ENCODE peak calls at places on chromosomes 11 and 22, in six cellular contexts. C is GM12878, J is A549, U is upper lobe of left lung, G is HepG2, L is K562. V is an unnamed sample. For H3K4me1, the result is how much of the 10 kb centered on the place peaks cover.

GRCh38 chr11:61627831-61628753 is 47.2 kb upstream of the SYT7 start:
- ATAC-seq in C (peak), J (peak), U (peak), G (peak), L (peak), V (peak)

GRCh38 chr11:16969010-16970004 is 44.9 kb downstream of the PLEKHA7 start:
- ATAC-seq in C (no peak), J (no peak), U (no peak), G (no peak), L (no peak), V (no peak)

GRCh38 chr11:94537051-94537600 is 6.6 kb upstream of the FUT4 start:
- ATAC-seq in C (no peak), J (no peak), U (no peak), G (no peak), L (no peak), V (no peak)

GRCh38 chr11:122681070-122681469 is 25.5 kb downstream of the UBASH3B start:
- ATAC-seq in C (no peak), J (no peak), U (no peak), G (no peak), L (no peak), V (no peak)

GRCh38 chr11:10908215-10908990 is 50.5 kb upstream of the ZBED5 start:
- ATAC-seq in C (no peak), J (no peak), U (no peak), G (no peak), L (peak), V (no peak)

GRCh38 chr11:95143106-95143681 is 53.5 kb downstream of the ENDOD1 start:
- ATAC-seq in C (no peak), J (no peak), U (no peak), G (no peak), L (no peak), V (no peak)

GRCh38 chr11:34426766-34427170 is 12.0 kb upstream of the CAT start:
- ATAC-seq in C (no peak), J (peak), U (peak), G (peak), L (peak), V (peak)

GRCh38 chr22:48492371-48493320 is 1335.0 kb downstream of the BRD1 start:
- ATAC-seq in C (peak), J (peak), U (peak), G (peak), L (peak), V (no peak)

GRCh38 chr11:69035959-69036340 is 12.8 kb upstream of the TPCN2 start:
- ATAC-seq in C (no peak), J (no peak), U (no peak), G (no peak), L (no peak), V (peak)

GRCh38 chr11:76152741-76153608 is 53.3 kb downstream of the WNT11 start:
- ATAC-seq in C (peak), J (no peak), U (no peak), G (peak), L (peak), V (no peak)

GRCh38 chr11:67628710-67629385 is 889 bp downstream of the NUDT8 start:
- ATAC-seq in C (no peak), J (no peak), U (no peak), G (no peak), L (no peak), V (no peak)

GRCh38 chr22:30841264-30841663 is 127.3 kb downstream of the MORC2 start:
- ATAC-seq in C (peak), J (no peak), U (no peak), G (no peak), L (no peak), V (no peak)

GRCh38 chr22:43298062-43298801 is 44.9 kb downstream of the SCUBE1 start:
- ATAC-seq in C (no peak), J (no peak), U (no peak), G (peak), L (peak), V (no peak)

GRCh38 chr11:31910950-31911576 is 99.9 kb upstream of the PAX6 start:
- ATAC-seq in C (no peak), J (no peak), U (no peak), G (no peak), L (no peak), V (no peak)

GRCh38 chr11:66967670-66968425 is 7.3 kb upstream of the C11orf86 start:
- ATAC-seq in C (no peak), J (no peak), U (no peak), G (no peak), L (no peak), V (no peak)

GRCh38 chr11:131195801-131196517 is 174.5 kb upstream of the NTM start:
- ATAC-seq in C (no peak), J (no peak), U (no peak), G (no peak), L (no peak), V (peak)

GRCh38 chr22:42720263-42721044 is at the start of gene A4GALT:
- ATAC-seq in C (peak), J (peak), U (no peak), G (peak), L (peak), V (peak)

GRCh38 chr11:36289226-36289852 is at the start of gene COMMD9:
- ATAC-seq in C (peak), J (peak), U (peak), G (peak), L (peak), V (peak)
- TF ChIP-seq POLR2A in C (peak), J (peak), U (peak), G (peak), L (peak), V (peak)

GRCh38 chr11:126352163-126352562 is 3.3 kb upstream of the ST3GAL4 start:
- ATAC-seq in C (no peak), J (no peak), U (no peak), G (no peak), L (no peak), V (no peak)

GRCh38 chr11:126348806-126349582 is 6.5 kb upstream of the ST3GAL4 start:
- ATAC-seq in C (no peak), J (no peak), U (no peak), G (no peak), L (no peak), V (peak)

GRCh38 chr11:126347751-126348628 is 7.5 kb upstream of the ST3GAL4 start:
- ATAC-seq in C (no peak), J (no peak), U (no peak), G (peak), L (no peak), V (no peak)

GRCh38 chr11:126352934-126353801 is 2.3 kb upstream of the ST3GAL4 start:
- ATAC-seq in C (peak), J (no peak), U (no peak), G (no peak), L (peak), V (no peak)

GRCh38 chr11:126350811-126351210 is 4.7 kb upstream of the ST3GAL4 start:
- ATAC-seq in C (no peak), J (no peak), U (no peak), G (no peak), L (no peak), V (no peak)
- H3K4me1 ChIP-seq in C (under half), J (under half), U (under half), G (under half), L (half or more), V (half or more)

DNA sequence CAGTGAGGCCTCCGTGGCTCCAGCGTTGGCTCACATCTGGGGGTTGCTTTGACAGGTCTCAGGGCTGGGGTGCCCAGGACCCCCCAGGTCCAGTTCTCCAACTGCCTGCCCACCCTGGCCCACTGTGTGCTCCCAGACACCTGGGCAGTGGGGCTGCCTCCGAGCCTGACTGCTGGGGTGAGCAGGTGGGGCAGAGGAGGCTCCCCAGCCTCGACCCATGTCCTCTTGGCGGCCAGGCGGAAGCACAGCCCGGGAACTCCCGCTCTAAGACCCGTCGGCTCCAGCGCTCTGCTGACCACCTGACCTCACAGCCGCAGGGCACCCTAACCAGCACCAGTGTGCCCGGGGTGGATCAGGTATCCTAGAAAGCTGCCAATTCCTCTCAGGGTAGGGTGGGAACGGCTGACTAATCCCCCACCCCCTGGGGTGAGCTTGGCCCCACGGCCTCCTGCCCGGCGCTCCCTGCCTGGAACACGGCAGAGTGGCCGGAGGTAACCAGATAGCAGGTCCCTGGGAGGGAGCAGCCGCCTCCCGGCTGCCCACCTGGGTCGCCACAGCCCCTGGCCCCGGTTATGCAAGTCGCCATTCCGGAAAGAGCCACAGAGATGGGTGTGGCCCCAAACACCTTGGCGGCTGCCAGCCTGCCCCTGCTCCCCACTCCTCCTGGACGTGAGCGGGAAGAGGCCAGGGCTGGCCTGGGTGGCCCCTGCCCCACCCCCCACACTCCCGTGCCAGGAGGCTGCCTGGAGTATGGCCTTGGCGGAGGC is 19.2 kb upstream of the MUC5B start:
- ATAC-seq in C (no peak), J (no peak), U (no peak), G (no peak), L (no peak), V (no peak)
- TF ChIP-seq EP300 in C (no peak), J (no peak), U (no peak), G (no peak), L (no peak), V (no peak)

DNA sequence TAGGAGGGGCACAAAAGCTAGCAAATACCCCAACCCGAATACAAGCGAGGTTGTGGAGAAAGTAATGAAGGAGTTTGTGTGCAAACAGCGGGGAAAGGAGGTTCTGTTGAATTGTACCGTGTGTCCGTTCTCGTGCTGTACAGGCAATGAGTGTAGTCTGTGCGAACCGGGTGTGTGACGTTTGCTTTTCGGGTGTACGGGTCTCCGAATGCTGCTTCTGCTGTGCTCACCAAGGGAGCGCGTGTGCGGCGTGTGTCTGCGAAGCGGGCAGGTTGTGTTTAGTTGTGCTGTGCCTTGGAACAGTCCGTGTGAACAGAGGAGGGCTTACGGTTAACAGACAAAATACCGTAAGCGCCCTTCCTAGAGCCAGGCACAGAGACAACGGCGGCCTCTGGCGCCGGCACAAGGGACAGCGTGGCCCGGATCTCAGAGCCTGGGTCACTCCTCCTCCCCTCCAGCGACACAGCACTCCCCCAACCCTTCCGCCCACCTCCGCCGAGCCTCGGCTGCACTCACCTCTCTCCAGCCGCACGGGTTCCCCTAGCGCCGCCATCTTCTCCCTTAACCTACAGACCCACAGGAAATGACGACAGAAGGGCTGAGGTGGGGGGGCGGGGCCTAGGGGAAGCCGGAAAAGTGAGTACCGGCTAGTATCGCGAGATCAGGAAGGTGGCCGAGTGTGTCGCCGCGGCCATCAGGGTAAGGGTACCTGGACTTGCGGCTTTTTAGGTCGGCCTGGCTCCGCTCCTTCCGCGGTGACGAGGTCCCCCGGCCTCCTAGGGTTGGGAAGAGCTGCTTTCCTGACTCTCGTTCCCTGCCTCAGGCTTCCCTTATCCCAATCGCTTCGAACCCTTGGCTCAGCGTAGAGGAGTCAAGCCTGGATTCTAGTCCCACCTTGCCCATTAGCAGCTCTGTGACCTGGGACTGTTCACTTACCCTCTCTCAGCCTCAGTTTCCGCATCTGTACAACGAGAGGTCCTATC is at the start of gene LIN7C:
- ATAC-seq in C (peak), J (peak), U (peak), G (peak), L (peak), V (peak)
- TF ChIP-seq POLR2A in C (peak), J (peak), U (peak), G (peak), L (peak), V (peak)

GRCh38 chr22:41481131-41481830 is 12.4 kb downstream of the ACO2 start:
- ATAC-seq in C (no peak), J (no peak), U (no peak), G (no peak), L (no peak), V (no peak)
- H3K4me1 ChIP-seq in C (half or more), J (under half), U (under half), G (under half), L (under half), V (half or more)

DNA sequence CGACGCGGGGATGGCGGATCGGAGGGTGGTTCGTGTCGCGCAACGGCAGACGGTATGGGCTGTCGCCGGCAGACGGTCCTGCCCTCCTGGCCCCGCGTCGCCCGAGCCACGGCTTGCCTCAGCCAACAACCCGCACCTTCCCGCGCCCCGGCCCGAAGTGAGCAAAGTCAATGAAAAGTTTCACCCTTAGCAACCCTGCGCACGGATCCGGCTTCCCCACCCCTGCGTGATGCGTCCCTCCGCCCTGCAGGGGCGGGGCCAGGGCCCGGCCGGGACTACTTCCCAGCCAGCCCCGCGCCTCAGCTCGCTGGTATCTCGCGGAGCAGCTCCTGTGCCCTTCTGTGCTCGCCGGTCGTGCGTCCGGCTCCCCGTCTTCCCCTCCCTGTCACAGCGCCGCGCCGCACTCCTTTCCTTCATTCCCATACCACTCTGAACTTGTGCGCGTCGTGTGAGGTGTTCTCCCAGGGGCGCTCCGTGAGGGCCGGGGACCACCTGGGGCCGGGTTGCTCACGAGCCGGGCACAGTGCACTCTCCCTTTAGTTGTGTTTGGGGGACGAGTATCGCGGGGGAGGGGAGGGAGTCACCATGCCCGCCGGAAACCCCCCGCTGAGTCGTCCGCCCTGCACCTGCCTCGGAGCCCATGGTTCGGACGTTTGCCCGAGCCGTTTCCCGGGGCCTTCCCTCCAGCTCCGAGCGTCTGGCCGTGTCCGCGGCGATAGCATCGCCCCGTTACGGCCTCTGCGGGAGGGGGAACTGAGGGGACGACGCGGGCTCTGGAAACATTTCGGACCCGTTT is at the start of gene TOB2:
- ATAC-seq in C (peak), J (peak), U (peak), G (peak), L (peak), V (peak)
- TF ChIP-seq EP300 in C (peak), J (no peak), U (no peak), G (peak), L (peak), V (no peak)

DNA sequence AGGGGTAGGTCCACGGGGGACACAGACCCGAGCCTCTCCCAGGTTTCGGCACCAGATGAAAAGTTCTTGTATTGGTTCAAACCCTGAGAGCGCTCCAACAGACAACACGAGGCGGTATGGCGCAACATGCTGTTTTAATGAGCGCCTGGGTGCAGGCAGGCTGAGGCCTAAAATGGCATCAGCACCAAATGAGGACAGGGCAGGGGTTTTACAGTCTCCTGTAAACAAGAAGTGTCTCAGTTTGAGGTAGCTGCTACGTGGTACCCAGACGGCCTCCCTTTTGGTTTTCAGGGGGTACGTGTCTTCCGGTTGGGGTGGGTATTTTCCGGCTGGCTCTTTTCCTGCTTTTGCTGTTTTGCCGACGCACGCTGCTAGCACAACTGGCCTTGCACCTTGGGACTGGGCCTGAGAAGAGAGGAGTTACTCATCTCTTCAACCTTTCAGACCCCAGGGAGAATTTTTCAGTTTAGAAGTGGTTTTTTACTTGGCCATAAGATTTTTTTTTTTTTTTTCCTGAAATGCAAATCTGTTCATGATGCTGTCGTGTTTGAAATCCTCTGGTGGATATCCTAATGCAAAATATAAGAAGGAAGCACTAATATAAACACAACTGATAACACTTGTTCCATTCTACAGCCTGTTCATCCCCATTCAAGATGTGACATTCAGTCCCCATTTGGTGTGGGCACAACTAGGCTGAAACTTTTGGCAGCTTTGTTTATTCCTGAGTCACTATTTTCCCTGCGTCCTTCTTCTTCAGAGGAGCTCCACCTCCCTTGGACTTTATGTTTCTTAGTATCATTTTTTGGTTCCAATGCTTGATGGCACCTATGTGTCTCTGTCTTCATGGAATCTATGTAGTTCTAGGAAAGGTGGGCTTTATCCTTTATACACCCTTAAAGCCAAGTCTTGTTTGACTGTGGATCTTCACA is 6.5 kb downstream of the PPFIBP2 start:
- ATAC-seq in C (peak), J (no peak), U (no peak), G (no peak), L (no peak), V (no peak)
- TF ChIP-seq POLR2A in C (peak), J (no peak), U (no peak), G (no peak), L (no peak), V (no peak)

DNA sequence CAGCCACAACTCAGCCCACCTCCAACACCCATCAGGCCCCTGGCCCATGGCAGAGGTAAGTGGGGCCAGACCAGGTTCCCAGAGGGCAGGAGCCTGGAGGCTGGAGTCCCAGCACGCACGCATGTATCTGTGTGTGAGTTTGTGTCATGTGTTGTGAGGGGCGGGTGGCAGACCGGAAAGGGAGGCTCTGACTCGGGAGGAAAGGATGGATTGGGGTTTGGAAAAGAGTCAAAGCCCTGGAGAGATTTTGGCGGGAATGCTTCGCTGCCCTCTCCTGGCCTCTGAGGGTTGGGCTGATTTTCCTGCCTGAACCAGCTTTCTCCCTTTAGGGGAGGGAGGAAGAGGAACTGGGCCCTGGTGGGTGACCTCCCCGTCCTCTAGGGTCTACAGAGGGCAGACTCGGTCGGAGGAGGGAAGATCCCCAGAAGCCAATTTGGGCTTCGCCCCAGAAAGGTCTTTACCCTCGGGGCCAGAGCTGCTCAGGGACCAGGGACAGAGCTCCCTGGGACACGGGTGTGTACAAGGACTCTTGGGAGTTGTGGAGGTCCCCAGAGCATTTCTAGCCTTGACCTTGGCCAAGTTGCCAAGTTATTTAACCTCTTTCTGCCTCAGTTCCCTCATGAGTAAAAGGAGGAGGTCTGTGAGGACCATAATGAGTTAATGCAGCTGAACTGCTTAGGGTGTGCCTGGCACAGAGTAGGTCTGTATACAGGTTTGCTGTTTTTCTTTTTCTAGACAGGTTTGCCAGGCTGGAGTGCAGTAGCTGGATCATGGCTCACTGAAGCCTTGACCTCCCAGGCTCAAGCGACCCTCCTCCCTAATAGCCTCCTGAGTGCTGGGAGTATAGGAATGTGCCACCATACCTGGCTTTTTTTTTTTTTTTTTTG is 6.9 kb downstream of the C11orf68 start:
- ATAC-seq in C (peak), J (peak), U (no peak), G (peak), L (peak), V (peak)
- H3K4me1 ChIP-seq in C (under half), J (half or more), U (under half), G (half or more), L (under half), V (under half)